ENCODE peak calls at places on chromosome X, in nine cellular contexts. Y is progenitor cell of endocrine pancreas; O is stimulated activated CD8-positive, alpha-beta memory T cell treated with anti-CD3 and anti-CD28 coated beads, Interleukin-4, amount 100 ng/mL, for 48 hours; Q is Peyer's patch; A is NCI-H2107; V is endothelial cell; L is AG04449; U is HEK293T; K is AG20443. P is an unnamed sample.

GRCh38 chrX:135086197-135086854 is 34.0 kb downstream of the ETDB start:
- DNase-seq in Y (no peak), O (no peak), Q (no peak), A (no peak), V (peak; percentile 24), L (peak; percentile 2), U (peak; percentile 64), K (peak; percentile 48), P (peak; percentile 49)

GRCh38 chrX:124842205-124842604 is 477.5 kb upstream of the TEX13C start:
- DNase-seq in Y (no peak), O (no peak), Q (no peak), A (no peak), V (no peak), L (no peak), U (no peak), K (no peak), P (no peak)

GRCh38 chrX:86021652-86022289 is 25.6 kb downstream of the CHM start:
- DNase-seq in Y (no peak), O (no peak), Q (no peak), A (no peak), V (no peak), L (no peak), U (no peak), K (no peak), P (no peak)

GRCh38 chrX:112628288-112628687 is 51.5 kb downstream of the LHFPL1 start:
- DNase-seq in Y (no peak), O (no peak), Q (no peak), A (no peak), V (no peak), L (no peak), U (no peak), K (no peak), P (no peak)

GRCh38 chrX:47321386-47321785 is 49.0 kb upstream of the ZNF157 start:
- DNase-seq in Y (peak; percentile 57), O (no peak), Q (no peak), A (no peak), V (peak; percentile 61), L (no peak), U (no peak), K (peak; percentile 47), P (peak; percentile 64)

GRCh38 chrX:115373308-115373707 is 83.8 kb downstream of the LUZP4 start:
- DNase-seq in Y (no peak), O (no peak), Q (no peak), A (no peak), V (no peak), L (no peak), U (no peak), K (no peak), P (no peak)

GRCh38 chrX:19554786-19555185 is 39.5 kb upstream of the MAP3K15 start:
- DNase-seq in Y (no peak), O (peak; percentile 36), Q (no peak), A (peak; percentile 13), V (no peak), L (no peak), U (no peak), K (peak; percentile 66), P (peak; percentile 27)

GRCh38 chrX:131747173-131747572 is 203.3 kb downstream of the OR13H1 start:
- DNase-seq in Y (no peak), O (no peak), Q (no peak), A (no peak), V (no peak), L (no peak), U (no peak), K (no peak), P (peak; percentile 28)

GRCh38 chrX:129701624-129702069 is 37.1 kb upstream of the XPNPEP2 start:
- DNase-seq in Y (no peak), O (no peak), Q (no peak), A (no peak), V (no peak), L (no peak), U (no peak), K (peak; percentile 60), P (no peak)

GRCh38 chrX:150570512-150570911 is 2.1 kb downstream of the MTM1 start:
- DNase-seq in Y (no peak), O (no peak), Q (no peak), A (no peak), V (no peak), L (no peak), U (no peak), K (no peak), P (no peak)

GRCh38 chrX:49278081-49278480 is 8.5 kb downstream of the PPP1R3F start:
- DNase-seq in Y (no peak), O (no peak), Q (no peak), A (no peak), V (no peak), L (no peak), U (no peak), K (no peak), P (no peak)